ENCODE peak calls at places on chromosomes 6 and 20, in four cellular contexts. One of them, this sample, is unnamed.

GRCh38 chr6:144094731-144095133 is 641 bp downstream of the SF3B5 start:
- DNase-seq in Peyer's patch: no peak
- DNase-seq in esophagus squamous epithelium: peak; percentile 13
- DNase-seq in heart left ventricle: no peak
- DNase-seq in this sample: no peak

GRCh38 chr6:158039571-158040050 is 57.9 kb downstream of the SYNJ2 start:
- DNase-seq in Peyer's patch: no peak
- DNase-seq in esophagus squamous epithelium: no peak
- DNase-seq in heart left ventricle: peak; percentile 59
- DNase-seq in this sample: no peak

GRCh38 chr6:56570434-56571359 is 72.0 kb downstream of the DST start:
- DNase-seq in Peyer's patch: no peak
- DNase-seq in esophagus squamous epithelium: no peak
- DNase-seq in heart left ventricle: no peak
- DNase-seq in this sample: no peak

GRCh38 chr6:64694356-64694755 is 1012.7 kb downstream of the EYS start:
- DNase-seq in Peyer's patch: no peak
- DNase-seq in esophagus squamous epithelium: no peak
- DNase-seq in heart left ventricle: no peak
- DNase-seq in this sample: no peak

GRCh38 chr20:3452127-3452526 is 18.7 kb upstream of the ATRN start:
- DNase-seq in Peyer's patch: no peak
- DNase-seq in esophagus squamous epithelium: no peak
- DNase-seq in heart left ventricle: no peak
- DNase-seq in this sample: no peak

GRCh38 chr6:170388113-170388512 is 81.6 kb downstream of the FAM120B start:
- DNase-seq in Peyer's patch: no peak
- DNase-seq in esophagus squamous epithelium: no peak
- DNase-seq in heart left ventricle: no peak
- DNase-seq in this sample: no peak

GRCh38 chr6:104813552-104813951 is 46.2 kb downstream of the HACE1 start:
- DNase-seq in Peyer's patch: no peak
- DNase-seq in esophagus squamous epithelium: no peak
- DNase-seq in heart left ventricle: no peak
- DNase-seq in this sample: no peak

GRCh38 chr20:50930139-50931047 is 844 bp downstream of the ADNP start:
- DNase-seq in Peyer's patch: peak; percentile 51
- DNase-seq in esophagus squamous epithelium: no peak
- DNase-seq in heart left ventricle: peak; percentile 33
- DNase-seq in this sample: no peak

GRCh38 chr6:160583805-160584204 is 80.3 kb downstream of the LPA start:
- DNase-seq in Peyer's patch: no peak
- DNase-seq in esophagus squamous epithelium: no peak
- DNase-seq in heart left ventricle: no peak
- DNase-seq in this sample: no peak

GRCh38 chr6:39882567-39882953 is 51.7 kb downstream of the MOCS1 start:
- DNase-seq in Peyer's patch: no peak
- DNase-seq in esophagus squamous epithelium: no peak
- DNase-seq in heart left ventricle: no peak
- DNase-seq in this sample: no peak

GRCh38 chr20:33777831-33778230 is 33.3 kb upstream of the CHMP4B start:
- DNase-seq in Peyer's patch: no peak
- DNase-seq in esophagus squamous epithelium: no peak
- DNase-seq in heart left ventricle: no peak
- DNase-seq in this sample: no peak

GRCh38 chr6:169805242-169805838 is 53.9 kb downstream of the ERMARD start:
- DNase-seq in Peyer's patch: no peak
- DNase-seq in esophagus squamous epithelium: no peak
- DNase-seq in heart left ventricle: no peak
- DNase-seq in this sample: no peak

GRCh38 chr6:95410168-95410567 is 167.2 kb upstream of the MANEA start:
- DNase-seq in Peyer's patch: no peak
- DNase-seq in esophagus squamous epithelium: no peak
- DNase-seq in heart left ventricle: no peak
- DNase-seq in this sample: no peak

GRCh38 chr6:36674942-36675341 is 3.6 kb upstream of the CDKN1A start:
- DNase-seq in Peyer's patch: no peak
- DNase-seq in esophagus squamous epithelium: no peak
- DNase-seq in heart left ventricle: no peak
- DNase-seq in this sample: no peak

GRCh38 chr20:36154696-36155628 is at the start of gene EPB41L1:
- DNase-seq in Peyer's patch: no peak
- DNase-seq in esophagus squamous epithelium: no peak
- DNase-seq in heart left ventricle: peak; percentile 35
- DNase-seq in this sample: no peak

GRCh38 chr6:158894192-158894591 is 75.0 kb upstream of the EZR start:
- DNase-seq in Peyer's patch: no peak
- DNase-seq in esophagus squamous epithelium: no peak
- DNase-seq in heart left ventricle: no peak
- DNase-seq in this sample: peak; percentile 42

GRCh38 chr6:118791499-118791898 is 102.5 kb upstream of the ASF1A start:
- DNase-seq in Peyer's patch: no peak
- DNase-seq in esophagus squamous epithelium: no peak
- DNase-seq in heart left ventricle: no peak
- DNase-seq in this sample: no peak

GRCh38 chr6:14453712-14454466 is 336.3 kb downstream of the CD83 start:
- DNase-seq in Peyer's patch: no peak
- DNase-seq in esophagus squamous epithelium: no peak
- DNase-seq in heart left ventricle: no peak
- DNase-seq in this sample: no peak

DNA sequence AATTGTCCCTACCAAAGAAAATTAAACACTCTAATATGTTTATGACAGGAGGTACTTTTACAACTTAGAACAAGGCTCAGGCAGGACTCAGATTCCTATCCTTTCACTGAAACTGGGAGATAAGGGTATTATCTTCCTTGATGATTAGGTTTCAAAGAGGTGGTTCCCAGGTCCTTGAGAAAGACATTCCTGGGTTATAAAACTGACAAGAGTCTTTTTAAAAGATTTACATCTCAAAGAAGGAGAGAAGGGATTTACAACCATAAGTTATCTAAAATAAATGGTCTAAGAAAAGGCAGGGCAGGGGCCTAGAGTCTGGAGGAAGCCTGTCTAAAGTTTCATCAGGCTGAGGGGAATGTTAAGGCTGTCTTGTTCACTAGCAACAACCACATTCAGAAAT is 1492.5 kb downstream of the HACE1 start:
- DNase-seq in Peyer's patch: no peak
- DNase-seq in esophagus squamous epithelium: no peak
- DNase-seq in heart left ventricle: no peak
- DNase-seq in this sample: no peak
- TF ChIP-seq POLR2A in Peyer's patch: no peak
- TF ChIP-seq POLR2A in esophagus squamous epithelium: no peak
- TF ChIP-seq POLR2A in heart left ventricle: no peak
- TF ChIP-seq POLR2A in this sample: no peak

DNA sequence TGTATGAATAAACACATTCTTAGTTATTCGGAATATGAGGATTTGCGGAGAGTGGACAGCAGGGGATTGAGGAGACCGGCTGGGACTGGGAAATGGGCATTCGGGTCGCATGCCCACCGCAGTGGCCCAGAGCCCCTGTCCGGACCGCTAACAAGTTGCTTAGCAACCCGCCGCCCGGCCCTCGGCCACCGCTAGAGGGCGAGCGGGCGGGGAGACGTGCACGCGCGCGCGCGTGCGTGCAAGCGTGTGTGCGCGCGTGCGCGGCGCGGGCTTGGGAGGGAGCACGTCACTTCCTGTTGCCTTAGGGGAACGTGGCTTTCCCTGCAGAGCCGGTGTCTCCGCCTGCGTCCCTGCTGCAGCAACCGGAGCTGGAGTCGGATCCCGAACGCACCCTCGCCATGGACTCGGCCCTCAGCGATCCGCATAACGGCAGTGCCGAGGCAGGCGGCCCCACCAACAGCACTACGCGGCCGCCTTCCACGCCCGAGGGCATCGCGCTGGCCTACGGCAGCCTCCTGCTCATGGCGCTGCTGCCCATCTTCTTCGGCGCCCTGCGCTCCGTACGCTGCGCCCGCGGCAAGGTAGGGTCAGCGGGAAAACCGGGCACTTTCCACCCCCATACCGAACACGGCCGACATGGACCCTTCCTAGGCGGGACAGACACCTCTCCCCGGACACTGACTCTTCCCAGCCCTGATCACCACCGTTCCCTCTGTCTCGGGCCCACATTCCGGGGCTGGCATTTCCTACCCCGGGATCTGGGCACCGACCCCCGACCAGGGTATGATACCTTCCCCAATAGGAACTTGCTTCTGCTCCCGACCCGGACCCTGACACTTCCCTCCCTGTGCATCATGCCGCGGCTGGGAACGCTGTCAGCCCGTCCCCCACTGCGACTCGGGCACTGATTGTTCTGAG is at the start of gene HM13:
- DNase-seq in Peyer's patch: peak; percentile 96
- DNase-seq in esophagus squamous epithelium: peak; percentile 70
- DNase-seq in heart left ventricle: peak; percentile 94
- DNase-seq in this sample: peak; percentile 87
- TF ChIP-seq POLR2A in Peyer's patch: peak; percentile 59
- TF ChIP-seq POLR2A in esophagus squamous epithelium: peak; percentile 83
- TF ChIP-seq POLR2A in heart left ventricle: no peak
- TF ChIP-seq POLR2A in this sample: peak; percentile 99

GRCh38 chr6:27892596-27893058 is 19.6 kb downstream of the OR2B2 start:
- DNase-seq in Peyer's patch: no peak
- DNase-seq in esophagus squamous epithelium: no peak
- DNase-seq in heart left ventricle: no peak
- DNase-seq in this sample: no peak

GRCh38 chr6:27893836-27894807 is 18.1 kb downstream of the OR2B2 start:
- DNase-seq in Peyer's patch: peak; percentile 94
- DNase-seq in esophagus squamous epithelium: peak; percentile 41
- DNase-seq in heart left ventricle: peak; percentile 89
- DNase-seq in this sample: no peak

GRCh38 chr6:27891300-27891913 is 20.8 kb downstream of the OR2B2 start:
- DNase-seq in Peyer's patch: no peak
- DNase-seq in esophagus squamous epithelium: no peak
- DNase-seq in heart left ventricle: no peak
- DNase-seq in this sample: no peak

GRCh38 chr6:27894839-27895762 is 17.1 kb downstream of the OR2B2 start:
- DNase-seq in Peyer's patch: peak; percentile 78
- DNase-seq in esophagus squamous epithelium: no peak
- DNase-seq in heart left ventricle: peak; percentile 63
- DNase-seq in this sample: no peak

GRCh38 chr6:27893059-27893835 is 18.9 kb downstream of the OR2B2 start:
- DNase-seq in Peyer's patch: peak; percentile 96
- DNase-seq in esophagus squamous epithelium: peak; percentile 31
- DNase-seq in heart left ventricle: peak; percentile 72
- DNase-seq in this sample: peak; percentile 71
- TF ChIP-seq POLR2A in Peyer's patch: peak; percentile 99
- TF ChIP-seq POLR2A in esophagus squamous epithelium: peak; percentile 97
- TF ChIP-seq POLR2A in heart left ventricle: no peak
- TF ChIP-seq POLR2A in this sample: peak; percentile 98

GRCh38 chr6:83862776-83863471 is 3.4 kb downstream of the CYB5R4 start:
- DNase-seq in Peyer's patch: no peak
- DNase-seq in esophagus squamous epithelium: no peak
- DNase-seq in heart left ventricle: no peak
- DNase-seq in this sample: no peak

GRCh38 chr6:83861077-83861476 is 1.6 kb downstream of the CYB5R4 start:
- DNase-seq in Peyer's patch: no peak
- DNase-seq in esophagus squamous epithelium: no peak
- DNase-seq in heart left ventricle: no peak
- DNase-seq in this sample: no peak

GRCh38 chr6:83854766-83855165 is 1.6 kb downstream of the RIPPLY2 start:
- DNase-seq in Peyer's patch: no peak
- DNase-seq in esophagus squamous epithelium: no peak
- DNase-seq in heart left ventricle: no peak
- DNase-seq in this sample: no peak

GRCh38 chr6:83860347-83860731 is 850 bp downstream of the CYB5R4 start:
- DNase-seq in Peyer's patch: no peak
- DNase-seq in esophagus squamous epithelium: no peak
- DNase-seq in heart left ventricle: no peak
- DNase-seq in this sample: no peak

DNA sequence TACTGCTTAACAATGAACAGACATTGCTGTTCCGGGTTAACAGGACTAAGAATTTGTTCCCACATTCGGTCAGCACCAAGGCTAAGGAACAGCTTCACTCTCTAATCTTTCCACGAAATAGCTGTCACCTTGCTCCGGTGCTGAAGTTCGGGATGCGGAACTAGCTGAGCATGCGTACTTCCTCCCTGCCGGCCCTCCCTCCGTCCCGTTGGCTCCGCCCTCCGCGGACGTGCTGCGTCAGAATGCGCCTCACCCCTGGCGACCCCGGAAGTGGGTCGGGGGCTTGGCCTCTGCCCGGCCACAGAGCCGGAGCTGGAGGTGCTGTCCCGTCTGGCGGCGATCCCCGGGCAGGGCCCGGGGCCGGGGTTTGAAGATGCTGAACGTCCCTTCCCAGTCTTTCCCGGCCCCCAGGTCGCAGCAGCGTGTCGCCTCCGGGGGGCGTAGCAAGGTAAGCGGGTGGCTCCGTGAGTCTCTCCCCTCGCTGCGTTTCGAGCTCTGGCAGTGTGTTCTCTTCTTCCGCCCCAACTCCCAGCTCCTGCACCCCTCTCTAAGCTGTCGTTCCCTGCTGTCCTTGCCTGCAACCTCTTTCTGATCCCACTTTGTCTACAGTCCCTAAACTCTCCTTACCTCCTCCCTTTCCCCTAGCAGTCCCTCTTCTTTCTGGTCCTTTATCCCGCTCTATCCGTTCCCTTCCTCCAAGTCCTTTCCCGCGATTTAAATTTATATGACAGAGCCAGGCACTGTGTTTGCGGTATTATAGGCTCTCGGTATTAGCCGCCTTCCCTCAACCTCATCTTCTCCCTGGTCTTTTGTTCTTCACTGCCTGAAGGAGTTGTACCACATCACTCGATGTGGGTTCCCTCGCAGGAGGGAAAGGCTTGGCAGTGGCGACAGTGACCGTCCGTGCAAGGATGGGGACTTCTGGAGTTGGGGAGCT is at the start of gene CYB5R4:
- DNase-seq in Peyer's patch: peak; percentile 97
- DNase-seq in esophagus squamous epithelium: peak; percentile 63
- DNase-seq in heart left ventricle: peak; percentile 96
- DNase-seq in this sample: peak; percentile 88
- TF ChIP-seq POLR2A in Peyer's patch: peak; percentile 89
- TF ChIP-seq POLR2A in esophagus squamous epithelium: peak; percentile 89
- TF ChIP-seq POLR2A in heart left ventricle: no peak
- TF ChIP-seq POLR2A in this sample: peak; percentile 76